ENCODE peak calls at places on chromosomes 5 and 9, in six cellular contexts. F, W, V, J, U and Q are unnamed samples.

GRCh38 chr5:16418471-16418922 is 47.1 kb downstream of the ZNF622 start:
- DNase-seq in U (no peak), W (no peak), J (peak; percentile 76), F (no peak), V (no peak), Q (peak; percentile 55)

GRCh38 chr9:119318371-119318770 is 50.9 kb downstream of the BRINP1 start:
- DNase-seq in W (peak; percentile 26), F (no peak), U (no peak), V (no peak), J (no peak), Q (no peak)

GRCh38 chr9:134276463-134277245 is 49.6 kb upstream of the RXRA start:
- DNase-seq in U (no peak), W (no peak), V (no peak), J (no peak), F (no peak), Q (no peak)

GRCh38 chr9:114172981-114173833 is 17.9 kb downstream of the COL27A1 start:
- DNase-seq in U (no peak), V (no peak), J (peak; percentile 54), W (peak; percentile 59), F (peak; percentile 37), Q (no peak)

GRCh38 chr5:14226992-14227391 is 83.8 kb downstream of the TRIO start:
- DNase-seq in W (no peak), J (no peak), F (no peak), U (no peak), V (no peak), Q (no peak)

GRCh38 chr5:84494453-84494852 is 109.8 kb upstream of the EDIL3 start:
- DNase-seq in F (peak; percentile 75), V (no peak), J (no peak), U (no peak), W (peak; percentile 40), Q (no peak)

GRCh38 chr5:126656397-126657007 is 55.8 kb downstream of the PHAX start:
- DNase-seq in W (no peak), F (peak; percentile 69), J (no peak), U (no peak), V (no peak), Q (no peak)

GRCh38 chr9:9117866-9118265 is 1318.3 kb upstream of the DMAC1 start:
- DNase-seq in F (no peak), U (no peak), V (no peak), W (no peak), J (no peak), Q (no peak)

GRCh38 chr5:103336967-103337366 is 78.4 kb downstream of the MACIR start:
- DNase-seq in V (no peak), U (no peak), F (no peak), W (no peak), J (no peak), Q (no peak)

GRCh38 chr9:124021385-124021769 is 9.8 kb downstream of the LHX2 start:
- DNase-seq in U (no peak), F (no peak), V (no peak), J (no peak), W (no peak), Q (no peak)

GRCh38 chr5:1538741-1539392 is 15.1 kb upstream of the LPCAT1 start:
- DNase-seq in W (no peak), V (no peak), F (no peak), J (no peak), U (no peak), Q (no peak)

GRCh38 chr5:14879985-14880589 is 8.5 kb upstream of the ANKH start:
- DNase-seq in U (no peak), V (no peak), J (no peak), W (no peak), F (peak; percentile 40), Q (no peak)

GRCh38 chr5:120396186-120396585 is 67.9 kb upstream of the PRR16 start:
- DNase-seq in V (no peak), U (no peak), F (no peak), W (peak; percentile 32), J (no peak), Q (no peak)

GRCh38 chr5:67942451-67942830 is 273.1 kb upstream of the PIK3R1 start:
- DNase-seq in F (no peak), U (no peak), W (peak; percentile 64), J (no peak), V (no peak), Q (no peak)

GRCh38 chr5:179819296-179820126 is 1.2 kb upstream of the SQSTM1 start:
- DNase-seq in V (peak; percentile 50), U (peak; percentile 84), W (peak; percentile 36), J (peak; percentile 74), F (peak; percentile 80), Q (peak; percentile 47)

GRCh38 chr9:297104-297794 is 82.6 kb downstream of the DOCK8 start:
- DNase-seq in V (peak; percentile 10), F (no peak), W (no peak), U (peak; percentile 44), J (peak; percentile 33), Q (no peak)

GRCh38 chr5:6194261-6194875 is 184.0 kb downstream of the MED10 start:
- DNase-seq in W (no peak), J (no peak), V (no peak), F (no peak), U (no peak), Q (no peak)

GRCh38 chr5:130496215-130496614 is 592.0 kb downstream of the CHSY3 start:
- DNase-seq in W (peak; percentile 89), J (no peak), U (no peak), F (no peak), V (no peak), Q (no peak)

GRCh38 chr5:179143446-179143845 is 83.3 kb downstream of the ZNF354C start:
- DNase-seq in F (peak; percentile 57), U (no peak), W (no peak), J (no peak), V (no peak), Q (no peak)

GRCh38 chr5:151406322-151406947 is 41.0 kb upstream of the SLC36A1 start:
- DNase-seq in F (peak; percentile 5), W (no peak), U (no peak), J (no peak), V (no peak), Q (peak; percentile 18)

GRCh38 chr9:88733651-88734470 is 198.9 kb downstream of the NXNL2 start:
- DNase-seq in U (no peak), F (peak; percentile 82), W (peak; percentile 44), V (peak; percentile 27), J (peak; percentile 89), Q (no peak)

GRCh38 chr9:77449177-77450092 is 198.7 kb downstream of the GNA14 start:
- DNase-seq in J (no peak), W (peak; percentile 81), F (peak; percentile 92), V (no peak), U (no peak), Q (no peak)

GRCh38 chr5:88279584-88279983 is 10.9 kb upstream of the TMEM161B start:
- DNase-seq in J (no peak), U (no peak), F (no peak), V (no peak), W (no peak), Q (no peak)

GRCh38 chr5:132103969-132104391 is 30.4 kb downstream of the CSF2 start:
- DNase-seq in W (no peak), F (no peak), J (no peak), U (no peak), V (no peak), Q (no peak)

GRCh38 chr5:19179561-19179960 is 808.4 kb downstream of the CDH18 start:
- DNase-seq in J (no peak), F (no peak), W (no peak), V (no peak), U (no peak), Q (no peak)

GRCh38 chr5:147743686-147744332 is 38.7 kb downstream of the JAKMIP2 start:
- DNase-seq in F (peak; percentile 22), U (no peak), W (no peak), V (peak; percentile 15), J (no peak), Q (no peak)

GRCh38 chr9:272251-273213 is 57.9 kb downstream of the DOCK8 start:
- DNase-seq in J (peak; percentile 36), W (no peak), F (no peak), V (peak; percentile 35), U (no peak), Q (no peak)

GRCh38 chr5:140633081-140633471 is at the start of gene CD14:
- DNase-seq in U (no peak), F (peak; percentile 39), V (peak; percentile 52), J (peak; percentile 75), W (peak; percentile 48), Q (peak; percentile 42)
- TF ChIP-seq CTCF in U (no peak), F (no peak), V (no peak), J (no peak), W (no peak), Q (no peak)

GRCh38 chr5:139797856-139798510 is 2.4 kb downstream of the PSD2 start:
- DNase-seq in F (no peak), V (no peak), W (no peak), U (no peak), J (no peak), Q (peak; percentile 61)
- H3K27me3 ChIP-seq in F (peaks cover 100% of the 10 kb centered on the region), V (peaks cover 67% of the 10 kb centered on the region), W (peaks cover 69% of the 10 kb centered on the region), U (no peaks in the 10 kb centered on the region), J (peaks cover 72% of the 10 kb centered on the region), Q (no peaks in the 10 kb centered on the region)

GRCh38 chr9:34993502-34994428 is 4.2 kb downstream of the DNAJB5 start:
- DNase-seq in V (peak; percentile 47), U (peak; percentile 67), W (no peak), J (peak; percentile 92), F (peak; percentile 92), Q (peak; percentile 76)

GRCh38 chr9:34992376-34992951 is 2.9 kb downstream of the DNAJB5 start:
- DNase-seq in F (peak; percentile 90), V (no peak), W (no peak), U (peak; percentile 67), J (peak; percentile 75), Q (peak; percentile 34)

GRCh38 chr9:34990908-34991832 is 1.6 kb downstream of the DNAJB5 start:
- DNase-seq in V (no peak), U (peak; percentile 71), J (peak; percentile 57), F (no peak), W (no peak), Q (no peak)

GRCh38 chr9:34989946-34990635 is 546 bp downstream of the DNAJB5 start:
- DNase-seq in F (peak; percentile 64), V (no peak), W (no peak), J (peak; percentile 70), U (peak; percentile 67), Q (peak; percentile 80)

GRCh38 chr9:34991833-34992375 is 2.4 kb downstream of the DNAJB5 start:
- DNase-seq in U (no peak), V (no peak), J (peak; percentile 78), W (no peak), F (peak; percentile 27), Q (peak; percentile 63)
- TF ChIP-seq CTCF in U (no peak), V (no peak), J (no peak), W (peak; percentile 20), F (no peak), Q (peak; percentile 49)

DNA sequence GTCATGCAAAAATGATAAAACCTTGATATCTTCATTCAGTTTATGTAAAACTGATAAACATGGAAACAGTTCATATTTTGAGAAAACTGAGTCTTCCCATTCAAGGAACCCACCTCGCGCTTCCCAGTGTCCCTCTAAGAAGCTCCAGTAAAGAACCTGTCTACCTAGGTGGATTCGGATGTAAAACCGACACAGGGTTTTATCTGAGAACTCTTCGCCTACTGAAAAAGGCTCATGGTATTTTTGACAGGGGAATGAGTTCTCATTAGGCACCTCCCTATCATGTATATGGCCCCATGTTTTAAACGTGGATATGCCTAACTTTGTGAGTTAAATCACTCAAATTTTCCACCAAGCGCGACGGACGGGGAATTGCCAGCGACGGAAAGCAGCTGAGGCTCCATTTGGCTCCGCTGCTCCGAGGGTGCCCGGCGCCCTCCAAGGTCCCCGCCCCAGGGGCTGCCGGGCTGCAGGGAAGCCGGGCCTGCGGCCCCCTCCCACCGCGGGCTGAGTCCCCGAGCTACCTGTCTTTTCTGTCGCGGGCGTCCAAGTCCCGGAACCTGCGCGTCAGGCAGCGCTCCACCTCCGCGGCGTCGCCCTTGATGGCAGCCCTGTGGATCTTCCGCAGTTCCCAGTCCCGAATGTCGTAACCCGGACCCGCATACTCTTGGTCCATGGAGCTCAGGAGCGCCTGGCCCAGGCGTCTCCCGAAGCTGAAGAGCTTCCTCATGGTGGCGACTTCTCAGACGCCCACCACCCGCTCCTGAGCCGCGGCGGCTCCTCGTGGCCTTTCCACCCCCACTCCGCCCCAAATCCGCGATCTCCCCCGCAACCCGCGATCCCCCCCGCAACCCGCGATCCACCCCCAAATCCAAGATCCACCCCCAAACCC is 594 bp downstream of the ANKRD18A start:
- DNase-seq in W (no peak), J (peak; percentile 31), V (no peak), U (no peak), F (no peak), Q (peak; percentile 38)
- H3K27me3 ChIP-seq in W (peaks cover 12% of the 10 kb centered on the region), J (peaks cover 43% of the 10 kb centered on the region), V (peaks cover 59% of the 10 kb centered on the region), U (peaks cover 33% of the 10 kb centered on the region), F (peaks cover 60% of the 10 kb centered on the region), Q (peaks cover 7% of the 10 kb centered on the region)